ENCODE peak calls at places on chromosomes 1 and 21, in four cellular contexts. L is SK-N-SH, E is lower leg skin, G is fibroblast of gingiva. X is an unnamed sample.

GRCh38 chr1:96308314-96308713 is 413.3 kb upstream of the PTBP2 start:
- DNase-seq in G (no peak), E (no peak), L (no peak), X (no peak)

GRCh38 chr1:243718893-243719292 is 131.2 kb downstream of the AKT3 start:
- DNase-seq in E (no peak), G (peak), L (no peak), X (no peak)

GRCh38 chr1:41023279-41023990 is 1.9 kb upstream of the SLFNL1 start:
- DNase-seq in L (peak), G (no peak), E (no peak), X (no peak)

GRCh38 chr1:224922404-224923164 is 6.9 kb upstream of the DNAH14 start:
- DNase-seq in G (no peak), L (peak), E (no peak), X (no peak)

GRCh38 chr1:207966521-207966920 is 55.6 kb upstream of the CD34 start:
- DNase-seq in G (no peak), L (no peak), E (no peak), X (no peak)

GRCh38 chr1:177902151-177902765 is 67.6 kb downstream of the SEC16B start:
- DNase-seq in G (no peak), L (no peak), E (no peak), X (no peak)

GRCh38 chr1:80582980-80583379 is 1217.8 kb upstream of the ADGRL2 start:
- DNase-seq in L (no peak), E (no peak), G (peak), X (no peak)

GRCh38 chr1:154862927-154863701 is 7.0 kb downstream of the KCNN3 start:
- DNase-seq in G (no peak), E (no peak), L (no peak), X (no peak)

GRCh38 chr1:169493251-169493650 is 7.5 kb upstream of the SLC19A2 start:
- DNase-seq in E (no peak), G (no peak), L (no peak), X (no peak)

GRCh38 chr1:184283999-184284398 is 102.8 kb upstream of the C1orf21 start:
- DNase-seq in E (no peak), G (peak), L (no peak), X (no peak)

GRCh38 chr1:204149635-204150565 is 1.9 kb downstream of the ETNK2 start:
- DNase-seq in L (no peak), G (no peak), E (no peak), X (no peak)

GRCh38 chr1:25347556-25347955 is 9.4 kb downstream of the TMEM50A start:
- DNase-seq in G (peak), L (no peak), E (no peak), X (no peak)

GRCh38 chr1:1550591-1551432 is 10.4 kb upstream of the TMEM240 start:
- DNase-seq in E (no peak), L (peak), G (peak), X (no peak)

GRCh38 chr1:103266036-103266435 is 157.7 kb upstream of the COL11A1 start:
- DNase-seq in G (peak), L (no peak), E (no peak), X (no peak)

GRCh38 chr21:45324430-45325205 is 36.9 kb upstream of the POFUT2 start:
- DNase-seq in L (peak), G (no peak), E (no peak), X (peak)

GRCh38 chr1:170203693-170204092 is 57.9 kb downstream of the NTMT2 start:
- DNase-seq in G (no peak), E (no peak), L (no peak), X (no peak)

GRCh38 chr1:7641587-7642417 is 129.3 kb upstream of the VAMP3 start:
- DNase-seq in E (no peak), L (no peak), G (no peak), X (no peak)

GRCh38 chr1:241976264-241976663 is 18.7 kb downstream of the BECN2 start:
- DNase-seq in E (no peak), G (no peak), L (no peak), X (no peak)

GRCh38 chr1:34851431-34852105 is 8.0 kb downstream of the SMIM12 start:
- DNase-seq in E (peak), L (no peak), G (no peak), X (no peak)

GRCh38 chr1:24702511-24703293 is 42.5 kb upstream of the CLIC4 start:
- DNase-seq in G (no peak), E (no peak), L (no peak), X (no peak)

GRCh38 chr1:110872745-110873435 is at the start of gene CD53:
- DNase-seq in E (no peak), L (no peak), G (no peak), X (no peak)

GRCh38 chr1:58391514-58391913 is 155.0 kb downstream of the OMA1 start:
- DNase-seq in L (no peak), E (no peak), G (no peak), X (no peak)

GRCh38 chr1:179867493-179868330 is 9.9 kb downstream of the TOR1AIP2 start:
- DNase-seq in G (peak), L (peak), E (no peak), X (no peak)

GRCh38 chr1:216600730-216601426 is 122.4 kb downstream of the ESRRG start:
- DNase-seq in E (peak), G (peak), L (peak), X (peak)

GRCh38 chr1:8844421-8845063 is 27.1 kb upstream of the RERE start:
- DNase-seq in E (no peak), G (no peak), L (peak), X (no peak)

GRCh38 chr1:183881387-183882084 is 76.6 kb downstream of the RGL1 start:
- DNase-seq in L (no peak), E (no peak), G (peak), X (no peak)

GRCh38 chr1:201717286-201717685 is 111.7 kb upstream of the IPO9 start:
- DNase-seq in G (no peak), L (no peak), E (no peak), X (no peak)

GRCh38 chr1:169047074-169047473 is 59.4 kb upstream of the ATP1B1 start:
- DNase-seq in L (no peak), G (no peak), E (no peak), X (no peak)

GRCh38 chr21:35994605-35995004 is 65.7 kb downstream of the SETD4 start:
- DNase-seq in L (no peak), G (no peak), E (peak), X (no peak)

GRCh38 chr1:29475256-29475800 is 239.0 kb downstream of the PTPRU start:
- DNase-seq in E (peak), L (peak), G (no peak), X (no peak)

GRCh38 chr1:76959581-76959980 is 92.3 kb downstream of the ST6GALNAC5 start:
- DNase-seq in G (no peak), E (no peak), L (no peak), X (no peak)

GRCh38 chr1:8152731-8153702 is 126.9 kb upstream of the ERRFI1 start:
- DNase-seq in E (no peak), L (no peak), G (no peak), X (no peak)

GRCh38 chr1:163296504-163296903 is 25.2 kb upstream of the NUF2 start:
- DNase-seq in G (no peak), E (no peak), L (no peak), X (no peak)

GRCh38 chr1:211335507-211336157 is 9.0 kb downstream of the TRAF5 start:
- DNase-seq in L (no peak), G (no peak), E (no peak), X (no peak)

GRCh38 chr1:4133541-4133940 is 233.5 kb upstream of the C1orf174 start:
- DNase-seq in E (no peak), G (no peak), L (no peak), X (no peak)